ENCODE peak calls at places on chromosomes 2 and 18, in ten cellular contexts. W is stimulated activated CD8-positive, alpha-beta memory T cell treated with anti-CD3 and anti-CD28 coated beads, Interleukin-2, amount 100 ng/mL, for 48 hours; E is fibroblast of villous mesenchyme; R is stimulated activated CD4-positive, alpha-beta T cell treated with anti-CD3 and anti-CD28 coated beads, Interleukin-1b, Interleukin-23, amount 100 ng/mL, for 1 hour; K is H54; I is naive thymus-derived CD8-positive, alpha-beta T cell; L is mammary epithelial cell; A is DMS53; Q is GM04504; C is left ventricle myocardium superior. M is an unnamed sample.

GRCh38 chr2:27831279-27832050 is 58.7 kb downstream of the RBKS start:
- DNase-seq in K (no peak), Q (no peak), C (no peak), R (no peak), I (no peak), A (no peak), E (no peak), W (no peak), L (no peak), M (no peak)

GRCh38 chr18:44321868-44322590 is 358.7 kb upstream of the SETBP1 start:
- DNase-seq in W (no peak), E (peak; percentile 15), L (no peak), Q (no peak), K (no peak), R (no peak), A (no peak), C (no peak), I (no peak), M (no peak)

GRCh38 chr2:96550787-96551604 is 14.4 kb downstream of the ARID5A start:
- DNase-seq in K (no peak), A (no peak), C (no peak), E (no peak), R (no peak), I (peak; percentile 10), Q (no peak), W (no peak), L (no peak), M (no peak)

GRCh38 chr2:194079989-194080388 is 1577.0 kb upstream of the SLC39A10 start:
- DNase-seq in Q (no peak), K (no peak), I (no peak), E (no peak), A (no peak), C (no peak), W (no peak), R (no peak), L (no peak), M (no peak)

GRCh38 chr2:176852667-176853066 is 359.9 kb upstream of the HNRNPA3 start:
- DNase-seq in A (peak; percentile 74), Q (no peak), R (no peak), E (no peak), C (no peak), I (peak; percentile 77), K (no peak), L (no peak), W (no peak), M (no peak)

GRCh38 chr2:138365581-138365980 is 136.0 kb upstream of the SPOPL start:
- DNase-seq in W (no peak), R (no peak), K (no peak), L (no peak), Q (no peak), E (no peak), C (no peak), I (no peak), A (no peak), M (no peak)

GRCh38 chr2:139360654-139361053 is 580.5 kb upstream of the NXPH2 start:
- DNase-seq in E (no peak), C (no peak), K (no peak), L (no peak), A (no peak), R (no peak), W (no peak), I (no peak), Q (no peak), M (no peak)

GRCh38 chr2:122148128-122148792 is 392.8 kb downstream of the TSN start:
- DNase-seq in W (no peak), E (no peak), C (no peak), I (no peak), Q (no peak), R (no peak), K (no peak), A (no peak), L (no peak), M (no peak)

GRCh38 chr2:190533175-190533967 is 1.2 kb downstream of the NEMP2 start:
- DNase-seq in C (no peak), Q (no peak), K (no peak), A (peak; percentile 49), R (no peak), L (no peak), W (no peak), E (peak; percentile 10), I (no peak), M (no peak)

M was measured in stomach.